ENCODE peak calls at places on chromosomes 16 and 17, in seven cellular contexts. H is cardiac fibroblast; Y is mammary epithelial cell; D is CD4-positive, alpha-beta T cell; C is nephron progenitor cell; W is GM13977; R is fibroblast of lung. M is an unnamed sample.

GRCh38 chr16:84406006-84406963 is 37.9 kb downstream of the ATP2C2 start:
- DNase-seq in H (no peak), Y (no peak), D (no peak), C (no peak), W (no peak), R (no peak), M (no peak)

GRCh38 chr17:41965694-41966375 is 760 bp upstream of the CNP start:
- DNase-seq in H (peak), Y (peak), D (peak), C (peak), W (peak), R (peak), M (peak)

GRCh38 chr16:46932802-46933201 is 40.7 kb downstream of the DNAJA2 start:
- DNase-seq in H (no peak), Y (no peak), D (no peak), C (no peak), W (no peak), R (no peak), M (peak)

GRCh38 chr17:62187681-62188080 is 122.6 kb upstream of the MED13 start:
- DNase-seq in H (peak), Y (peak), D (no peak), C (no peak), W (no peak), R (peak), M (peak)

GRCh38 chr16:16063685-16064084 is 114.3 kb downstream of the ABCC1 start:
- DNase-seq in H (no peak), Y (no peak), D (no peak), C (no peak), W (no peak), R (no peak), M (no peak)

GRCh38 chr16:3706253-3707145 is 10.8 kb downstream of the TRAP1 start:
- DNase-seq in H (no peak), Y (no peak), D (no peak), C (no peak), W (no peak), R (no peak), M (no peak)

GRCh38 chr17:49676276-49676868 is 1.5 kb downstream of the SPOP start:
- DNase-seq in H (peak), Y (peak), D (no peak), C (no peak), W (peak), R (peak), M (no peak)

GRCh38 chr17:82356845-82357355 is 2.1 kb upstream of the TEX19 start:
- DNase-seq in H (no peak), Y (no peak), D (no peak), C (no peak), W (no peak), R (no peak), M (no peak)

GRCh38 chr16:28261916-28262315 is 30.4 kb upstream of the SBK1 start:
- DNase-seq in H (no peak), Y (no peak), D (no peak), C (no peak), W (no peak), R (no peak), M (no peak)

GRCh38 chr16:75621170-75621477 is 2.0 kb downstream of the ADAT1 start:
- DNase-seq in H (peak), Y (peak), D (no peak), C (no peak), W (peak), R (peak), M (peak)

GRCh38 chr17:57987582-57988300 is at the start of gene VEZF1:
- DNase-seq in H (peak), Y (peak), D (peak), C (peak), W (peak), R (peak), M (peak)

GRCh38 chr17:44112284-44113280 is 10.9 kb downstream of the HDAC5 start:
- DNase-seq in H (no peak), Y (no peak), D (no peak), C (no peak), W (no peak), R (no peak), M (no peak)

GRCh38 chr16:88013091-88013609 is 61.9 kb downstream of the BANP start:
- DNase-seq in H (no peak), Y (no peak), D (no peak), C (peak), W (no peak), R (peak), M (no peak)

GRCh38 chr16:84859681-84860080 is 39.9 kb downstream of the CRISPLD2 start:
- DNase-seq in H (no peak), Y (no peak), D (no peak), C (no peak), W (no peak), R (no peak), M (no peak)

GRCh38 chr17:50356418-50356817 is 10.5 kb downstream of the XYLT2 start:
- DNase-seq in H (no peak), Y (no peak), D (no peak), C (no peak), W (no peak), R (no peak), M (no peak)

GRCh38 chr16:58118801-58119508 is 10.2 kb downstream of the CFAP20 start:
- DNase-seq in H (peak), Y (no peak), D (no peak), C (no peak), W (no peak), R (no peak), M (no peak)

GRCh38 chr16:12091569-12092346 is 115.2 kb downstream of the SNX29 start:
- DNase-seq in H (no peak), Y (no peak), D (no peak), C (no peak), W (no peak), R (no peak), M (no peak)

GRCh38 chr17:4327638-4328037 is 38.8 kb downstream of the UBE2G1 start:
- DNase-seq in H (no peak), Y (peak), D (no peak), C (no peak), W (no peak), R (peak), M (peak)

GRCh38 chr16:66881560-66881959 is 1.2 kb downstream of the PDP2 start:
- DNase-seq in H (no peak), Y (no peak), D (no peak), C (no peak), W (no peak), R (no peak), M (no peak)

GRCh38 chr17:40487371-40488020 is 13.9 kb downstream of the TNS4 start:
- DNase-seq in H (no peak), Y (peak), D (no peak), C (no peak), W (no peak), R (no peak), M (peak)

GRCh38 chr16:56776562-56776961 is 46.6 kb downstream of the NUP93 start:
- DNase-seq in H (peak), Y (no peak), D (no peak), C (no peak), W (no peak), R (peak), M (peak)

GRCh38 chr16:88925540-88925887 is 51.5 kb downstream of the CBFA2T3 start:
- DNase-seq in H (no peak), Y (no peak), D (no peak), C (no peak), W (no peak), R (no peak), M (no peak)

GRCh38 chr16:85078176-85078700 is 34.0 kb downstream of the CIBAR2 start:
- DNase-seq in H (no peak), Y (peak), D (no peak), C (no peak), W (no peak), R (no peak), M (no peak)

GRCh38 chr16:58024673-58025350 is 742 bp upstream of the MMP15 start:
- DNase-seq in H (no peak), Y (no peak), D (no peak), C (peak), W (no peak), R (no peak), M (no peak)

GRCh38 chr16:89376812-89377445 is 113.4 kb downstream of the ANKRD11 start:
- DNase-seq in H (no peak), Y (no peak), D (no peak), C (no peak), W (no peak), R (no peak), M (no peak)

GRCh38 chr17:3710951-3711383 is 12.7 kb upstream of the HASPIN start:
- DNase-seq in H (peak), Y (peak), D (peak), C (no peak), W (peak), R (peak), M (peak)

GRCh38 chr16:21611546-21612384 is 12.4 kb downstream of the METTL9 start:
- DNase-seq in H (peak), Y (no peak), D (no peak), C (no peak), W (no peak), R (no peak), M (peak)

GRCh38 chr17:63819585-63820537 is 7.4 kb upstream of the PSMC5 start:
- DNase-seq in H (no peak), Y (no peak), D (no peak), C (no peak), W (no peak), R (no peak), M (no peak)

GRCh38 chr17:14317383-14317782 is 16.5 kb downstream of the HS3ST3B1 start:
- DNase-seq in H (no peak), Y (no peak), D (no peak), C (no peak), W (no peak), R (no peak), M (no peak)

GRCh38 chr17:83136156-83136555 is 56.7 kb downstream of the METRNL start:
- DNase-seq in H (no peak), Y (no peak), D (peak), C (no peak), W (no peak), R (no peak), M (no peak)

GRCh38 chr16:86354641-86355040 is 155.7 kb upstream of the FOXF1 start:
- DNase-seq in H (peak), Y (no peak), D (no peak), C (no peak), W (no peak), R (peak), M (peak)

GRCh38 chr16:12988071-12988470 is 86.7 kb downstream of the SHISA9 start:
- DNase-seq in H (no peak), Y (no peak), D (no peak), C (no peak), W (no peak), R (peak), M (no peak)

GRCh38 chr17:4004517-4005295 is 40.5 kb upstream of the ATP2A3 start:
- DNase-seq in H (peak), Y (no peak), D (peak), C (peak), W (peak), R (peak), M (no peak)

DNA sequence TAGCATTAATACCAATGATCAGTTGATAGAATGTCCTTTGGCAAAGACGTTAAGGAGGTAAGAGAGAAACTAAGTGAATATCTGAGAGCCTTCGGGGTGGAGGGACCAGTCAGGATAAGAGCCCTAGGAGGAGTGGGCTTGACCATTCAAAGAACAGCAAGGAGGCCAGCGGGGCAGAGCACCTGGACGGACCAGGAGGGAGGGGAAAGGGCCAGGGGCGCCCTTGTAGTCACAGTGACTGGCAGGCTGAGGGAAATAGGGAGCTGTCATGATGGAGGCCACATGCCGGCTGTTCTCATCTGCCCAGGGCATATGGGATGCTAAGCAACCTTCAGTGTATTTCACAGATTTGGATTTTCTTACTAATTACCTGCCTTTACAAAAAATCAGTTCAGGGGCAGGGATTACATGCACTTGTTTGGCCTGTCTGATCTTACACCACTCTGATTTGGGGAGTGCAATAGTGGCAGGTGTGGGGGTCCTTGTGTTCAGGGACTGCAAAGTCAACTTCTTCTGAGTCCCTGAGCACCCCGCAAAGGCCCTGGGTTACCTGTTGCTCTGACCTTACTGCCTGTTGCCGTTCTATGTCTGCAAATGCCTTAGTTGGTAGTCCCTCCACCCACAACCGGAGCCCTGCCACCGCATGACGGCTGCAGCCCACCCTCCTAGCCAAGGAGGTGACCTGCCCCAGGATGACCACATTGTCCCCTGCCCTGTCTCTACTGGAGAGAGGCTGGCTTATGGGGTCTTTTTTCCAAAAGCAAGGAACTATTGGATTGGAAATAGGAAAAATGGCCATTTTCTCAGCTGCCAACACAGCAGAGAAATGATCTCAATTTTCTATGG is 10.0 kb downstream of the TMEM132E start:
- DNase-seq in H (no peak), Y (no peak), D (no peak), C (no peak), W (no peak), R (no peak), M (no peak)
- TF ChIP-seq CTCF in H (no peak), Y (no peak), D (no peak), C (no peak), W (no peak), R (no peak), M (no peak)

GRCh38 chr17:34436607-34437006 is 73.6 kb upstream of the CCL1 start:
- DNase-seq in H (no peak), Y (no peak), D (no peak), C (no peak), W (no peak), R (no peak), M (no peak)
- TF ChIP-seq CTCF in H (no peak), Y (no peak), D (no peak), C (no peak), W (no peak), R (no peak), M (no peak)

GRCh38 chr17:56478836-56479447 is 114.6 kb upstream of the NOG start:
- DNase-seq in H (peak), Y (peak), D (no peak), C (no peak), W (peak), R (peak), M (peak)
- TF ChIP-seq CTCF in H (no peak), Y (peak), D (peak), C (peak), W (peak), R (peak), M (peak)

GRCh38 chr16:1631230-1631629 is 19.1 kb downstream of the CRAMP1 start:
- DNase-seq in H (no peak), Y (no peak), D (no peak), C (no peak), W (no peak), R (no peak), M (no peak)
- TF ChIP-seq CTCF in H (no peak), Y (peak), D (no peak), C (no peak), W (no peak), R (no peak), M (no peak)

M was measured in MCF 10A.